ENCODE peak calls at places on chromosomes 16 and 17, in seven cellular contexts. One of them, this sample, is unnamed.

GRCh38 chr17:45091778-45092425 is 30.8 kb downstream of the NMT1 start:
- DNase-seq in PC-9: peak; percentile 55
- DNase-seq in mesendoderm: no peak
- DNase-seq in A549: peak; percentile 57
- DNase-seq in neural progenitor cell: no peak
- DNase-seq in cardiac muscle cell: peak; percentile 32
- DNase-seq in adrenal gland: no peak
- DNase-seq in this sample: no peak

GRCh38 chr16:85435298-85435697 is 177.8 kb upstream of the GSE1 start:
- DNase-seq in neural progenitor cell: peak; percentile 53
- DNase-seq in A549: no peak
- DNase-seq in PC-9: no peak
- DNase-seq in mesendoderm: no peak
- DNase-seq in cardiac muscle cell: no peak
- DNase-seq in adrenal gland: no peak
- DNase-seq in this sample: no peak

GRCh38 chr17:4324463-4324862 is 42.0 kb downstream of the UBE2G1 start:
- DNase-seq in A549: no peak
- DNase-seq in mesendoderm: no peak
- DNase-seq in PC-9: no peak
- DNase-seq in cardiac muscle cell: no peak
- DNase-seq in neural progenitor cell: no peak
- DNase-seq in adrenal gland: no peak
- DNase-seq in this sample: no peak

GRCh38 chr17:61285483-61286320 is 113.9 kb upstream of the TBX2 start:
- DNase-seq in A549: no peak
- DNase-seq in PC-9: no peak
- DNase-seq in mesendoderm: peak; percentile 91
- DNase-seq in adrenal gland: no peak
- DNase-seq in neural progenitor cell: peak; percentile 57
- DNase-seq in cardiac muscle cell: peak; percentile 67
- DNase-seq in this sample: no peak

GRCh38 chr17:70699408-70699807 is 530.1 kb downstream of the KCNJ2 start:
- DNase-seq in neural progenitor cell: no peak
- DNase-seq in PC-9: no peak
- DNase-seq in cardiac muscle cell: no peak
- DNase-seq in mesendoderm: no peak
- DNase-seq in adrenal gland: no peak
- DNase-seq in A549: no peak
- DNase-seq in this sample: no peak

GRCh38 chr17:45907720-45908395 is 13.5 kb downstream of the MAPT start:
- DNase-seq in mesendoderm: no peak
- DNase-seq in A549: no peak
- DNase-seq in cardiac muscle cell: no peak
- DNase-seq in adrenal gland: no peak
- DNase-seq in neural progenitor cell: no peak
- DNase-seq in PC-9: no peak
- DNase-seq in this sample: no peak

GRCh38 chr17:56908061-56908542 is 5.7 kb downstream of the TRIM25 start:
- DNase-seq in adrenal gland: peak; percentile 57
- DNase-seq in mesendoderm: no peak
- DNase-seq in cardiac muscle cell: no peak
- DNase-seq in PC-9: no peak
- DNase-seq in A549: peak; percentile 53
- DNase-seq in neural progenitor cell: no peak
- DNase-seq in this sample: no peak

GRCh38 chr16:88941051-88941932 is 35.7 kb downstream of the CBFA2T3 start:
- DNase-seq in PC-9: no peak
- DNase-seq in neural progenitor cell: peak; percentile 68
- DNase-seq in adrenal gland: peak; percentile 66
- DNase-seq in cardiac muscle cell: no peak
- DNase-seq in A549: no peak
- DNase-seq in mesendoderm: no peak
- DNase-seq in this sample: no peak

GRCh38 chr17:2282297-2282873 is 21.2 kb downstream of the SMG6 start:
- DNase-seq in PC-9: peak; percentile 56
- DNase-seq in A549: peak; percentile 78
- DNase-seq in adrenal gland: no peak
- DNase-seq in neural progenitor cell: peak; percentile 63
- DNase-seq in mesendoderm: peak; percentile 81
- DNase-seq in cardiac muscle cell: peak; percentile 89
- DNase-seq in this sample: no peak

GRCh38 chr16:46730126-46730525 is 18.0 kb downstream of the MYLK3 start:
- DNase-seq in PC-9: no peak
- DNase-seq in A549: no peak
- DNase-seq in mesendoderm: no peak
- DNase-seq in cardiac muscle cell: no peak
- DNase-seq in adrenal gland: no peak
- DNase-seq in neural progenitor cell: no peak
- DNase-seq in this sample: no peak

GRCh38 chr16:86508947-86509758 is 1.2 kb upstream of the FOXF1 start:
- DNase-seq in mesendoderm: peak; percentile 59
- DNase-seq in cardiac muscle cell: peak; percentile 77
- DNase-seq in neural progenitor cell: peak; percentile 80
- DNase-seq in PC-9: no peak
- DNase-seq in adrenal gland: no peak
- DNase-seq in A549: peak; percentile 41
- DNase-seq in this sample: peak; percentile 92

GRCh38 chr16:30370444-30371247 is at the start of gene TBC1D10B:
- DNase-seq in mesendoderm: peak; percentile 100
- DNase-seq in adrenal gland: peak; percentile 99
- DNase-seq in cardiac muscle cell: peak; percentile 100
- DNase-seq in neural progenitor cell: peak; percentile 100
- DNase-seq in PC-9: peak; percentile 100
- DNase-seq in A549: peak; percentile 100
- DNase-seq in this sample: peak; percentile 100

GRCh38 chr17:4810696-4811289 is 3.8 kb downstream of the PLD2 start:
- DNase-seq in A549: no peak
- DNase-seq in adrenal gland: no peak
- DNase-seq in mesendoderm: no peak
- DNase-seq in cardiac muscle cell: no peak
- DNase-seq in neural progenitor cell: peak; percentile 13
- DNase-seq in PC-9: no peak
- DNase-seq in this sample: no peak

GRCh38 chr17:39082482-39082881 is 69.0 kb downstream of the PLXDC1 start:
- DNase-seq in adrenal gland: no peak
- DNase-seq in cardiac muscle cell: peak; percentile 85
- DNase-seq in A549: no peak
- DNase-seq in PC-9: no peak
- DNase-seq in mesendoderm: no peak
- DNase-seq in neural progenitor cell: no peak
- DNase-seq in this sample: no peak

GRCh38 chr16:50740747-50741146 is 1.1 kb upstream of the CYLD start:
- DNase-seq in adrenal gland: no peak
- DNase-seq in neural progenitor cell: no peak
- DNase-seq in PC-9: no peak
- DNase-seq in mesendoderm: no peak
- DNase-seq in cardiac muscle cell: no peak
- DNase-seq in A549: no peak
- DNase-seq in this sample: no peak

GRCh38 chr16:3059041-3059722 is 6.3 kb upstream of the IL32 start:
- DNase-seq in neural progenitor cell: peak; percentile 98
- DNase-seq in adrenal gland: peak; percentile 89
- DNase-seq in cardiac muscle cell: peak; percentile 93
- DNase-seq in PC-9: peak; percentile 71
- DNase-seq in mesendoderm: peak; percentile 94
- DNase-seq in A549: peak; percentile 84
- DNase-seq in this sample: peak; percentile 96
- H3K4me1 ChIP-seq in neural progenitor cell: peaks cover 4% of the 10 kb centered on the region
- H3K4me1 ChIP-seq in adrenal gland: peaks cover 17% of the 10 kb centered on the region
- H3K4me1 ChIP-seq in cardiac muscle cell: no peaks in the 10 kb centered on the region
- H3K4me1 ChIP-seq in PC-9: peaks cover 10% of the 10 kb centered on the region
- H3K4me1 ChIP-seq in mesendoderm: no peaks in the 10 kb centered on the region
- H3K4me1 ChIP-seq in A549: peaks cover 10% of the 10 kb centered on the region
- H3K4me1 ChIP-seq in this sample: peaks cover 13% of the 10 kb centered on the region

GRCh38 chr16:56636616-56637413 is 1.7 kb upstream of the MT1A start:
- DNase-seq in A549: no peak
- DNase-seq in cardiac muscle cell: no peak
- DNase-seq in mesendoderm: no peak
- DNase-seq in neural progenitor cell: no peak
- DNase-seq in adrenal gland: no peak
- DNase-seq in PC-9: peak; percentile 75
- DNase-seq in this sample: no peak

GRCh38 chr16:56633535-56633934 is 1.1 kb downstream of the MT1M start:
- DNase-seq in PC-9: no peak
- DNase-seq in adrenal gland: no peak
- DNase-seq in A549: no peak
- DNase-seq in neural progenitor cell: no peak
- DNase-seq in mesendoderm: no peak
- DNase-seq in cardiac muscle cell: no peak
- DNase-seq in this sample: no peak

GRCh38 chr16:56632848-56633365 is 448 bp downstream of the MT1M start:
- DNase-seq in cardiac muscle cell: no peak
- DNase-seq in neural progenitor cell: no peak
- DNase-seq in PC-9: no peak
- DNase-seq in A549: no peak
- DNase-seq in mesendoderm: no peak
- DNase-seq in adrenal gland: no peak
- DNase-seq in this sample: no peak

GRCh38 chr16:56635441-56635967 is 3.0 kb upstream of the MT1A start:
- DNase-seq in A549: no peak
- DNase-seq in adrenal gland: no peak
- DNase-seq in neural progenitor cell: no peak
- DNase-seq in cardiac muscle cell: no peak
- DNase-seq in mesendoderm: no peak
- DNase-seq in PC-9: no peak
- DNase-seq in this sample: no peak

DNA sequence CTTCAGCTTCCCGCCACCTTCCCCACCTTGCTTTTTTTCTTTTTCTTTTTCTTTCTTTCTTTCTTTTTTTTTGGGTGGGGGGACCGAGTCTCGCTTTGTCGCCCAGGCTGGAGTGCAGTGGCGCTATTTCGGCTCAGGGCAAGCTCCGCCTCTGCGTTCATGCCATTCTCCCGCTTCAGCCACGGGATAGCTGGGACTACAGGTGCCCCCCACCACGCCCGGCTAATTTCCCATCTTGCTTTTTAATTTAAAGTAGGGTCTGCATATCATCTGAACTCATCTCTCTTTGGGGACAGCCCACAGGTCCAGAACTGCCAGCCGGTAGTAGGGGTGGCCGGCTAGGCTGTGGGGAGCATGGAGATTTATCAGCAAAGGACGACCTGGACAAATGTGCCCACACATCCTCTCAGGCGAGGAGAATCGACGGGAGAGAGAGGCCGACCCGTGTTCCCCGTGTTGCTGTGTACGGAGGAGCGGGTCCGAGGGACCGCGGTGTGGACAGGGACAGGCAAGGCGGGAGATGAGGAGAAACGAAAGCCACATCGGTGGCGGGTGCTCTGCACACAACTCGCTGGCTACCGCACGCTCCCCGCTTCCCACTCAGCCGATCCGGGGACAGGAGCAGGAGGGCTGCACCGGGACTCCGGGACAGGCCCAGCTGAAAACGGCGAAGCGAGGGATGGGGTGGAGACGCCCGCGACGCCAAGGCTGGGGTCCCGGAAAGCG is 2.4 kb downstream of the MT1M start:
- DNase-seq in adrenal gland: no peak
- DNase-seq in A549: no peak
- DNase-seq in neural progenitor cell: peak; percentile 42
- DNase-seq in PC-9: no peak
- DNase-seq in cardiac muscle cell: no peak
- DNase-seq in mesendoderm: no peak
- DNase-seq in this sample: no peak
- H3K4me3 ChIP-seq in adrenal gland: no peak overlapping the region
- H3K4me3 ChIP-seq in A549: no peak overlapping the region
- H3K4me3 ChIP-seq in neural progenitor cell: peak overlapping the region; percentile 19
- H3K4me3 ChIP-seq in PC-9: no peak overlapping the region
- H3K4me3 ChIP-seq in cardiac muscle cell: no peak overlapping the region
- H3K4me3 ChIP-seq in mesendoderm: no peak overlapping the region
- H3K4me3 ChIP-seq in this sample: no peak overlapping the region

DNA sequence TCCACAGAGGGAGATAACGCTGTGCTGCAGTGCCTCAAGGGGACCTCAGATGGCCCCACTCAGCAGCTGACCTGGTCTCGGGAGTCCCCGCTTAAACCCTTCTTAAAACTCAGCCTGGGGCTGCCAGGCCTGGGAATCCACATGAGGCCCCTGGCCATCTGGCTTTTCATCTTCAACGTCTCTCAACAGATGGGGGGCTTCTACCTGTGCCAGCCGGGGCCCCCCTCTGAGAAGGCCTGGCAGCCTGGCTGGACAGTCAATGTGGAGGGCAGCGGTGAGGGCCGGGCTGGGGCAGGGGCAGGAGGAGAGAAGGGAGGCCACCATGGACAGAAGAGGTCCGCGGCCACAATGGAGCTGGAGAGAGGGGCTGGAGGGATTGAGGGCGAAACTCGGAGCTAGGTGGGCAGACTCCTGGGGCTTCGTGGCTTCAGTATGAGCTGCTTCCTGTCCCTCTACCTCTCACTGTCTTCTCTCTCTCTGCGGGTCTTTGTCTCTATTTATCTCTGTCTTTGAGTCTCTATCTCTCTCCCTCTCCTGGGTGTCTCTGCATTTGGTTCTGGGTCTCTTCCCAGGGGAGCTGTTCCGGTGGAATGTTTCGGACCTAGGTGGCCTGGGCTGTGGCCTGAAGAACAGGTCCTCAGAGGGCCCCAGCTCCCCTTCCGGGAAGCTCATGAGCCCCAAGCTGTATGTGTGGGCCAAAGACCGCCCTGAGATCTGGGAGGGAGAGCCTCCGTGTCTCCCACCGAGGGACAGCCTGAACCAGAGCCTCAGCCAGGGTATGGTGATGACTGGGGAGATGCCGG is 769 bp downstream of the CD19 start:
- DNase-seq in PC-9: no peak
- DNase-seq in cardiac muscle cell: no peak
- DNase-seq in neural progenitor cell: no peak
- DNase-seq in adrenal gland: no peak
- DNase-seq in mesendoderm: no peak
- DNase-seq in A549: no peak
- DNase-seq in this sample: no peak
- H3K4me1 ChIP-seq in PC-9: no peaks in the 10 kb centered on the region
- H3K4me1 ChIP-seq in cardiac muscle cell: peaks cover 5% of the 10 kb centered on the region
- H3K4me1 ChIP-seq in neural progenitor cell: peaks cover 8% of the 10 kb centered on the region
- H3K4me1 ChIP-seq in adrenal gland: no peaks in the 10 kb centered on the region
- H3K4me1 ChIP-seq in mesendoderm: no peaks in the 10 kb centered on the region
- H3K4me1 ChIP-seq in A549: no peaks in the 10 kb centered on the region
- H3K4me1 ChIP-seq in this sample: no peaks in the 10 kb centered on the region

GRCh38 chr16:17058471-17058870 is 412.3 kb downstream of the XYLT1 start:
- DNase-seq in adrenal gland: no peak
- DNase-seq in mesendoderm: no peak
- DNase-seq in A549: no peak
- DNase-seq in cardiac muscle cell: no peak
- DNase-seq in PC-9: no peak
- DNase-seq in neural progenitor cell: no peak
- DNase-seq in this sample: no peak

GRCh38 chr16:17062676-17063075 is 408.1 kb downstream of the XYLT1 start:
- DNase-seq in PC-9: no peak
- DNase-seq in cardiac muscle cell: no peak
- DNase-seq in neural progenitor cell: no peak
- DNase-seq in A549: no peak
- DNase-seq in mesendoderm: no peak
- DNase-seq in adrenal gland: no peak
- DNase-seq in this sample: no peak

GRCh38 chr16:17061326-17061725 is 409.4 kb downstream of the XYLT1 start:
- DNase-seq in mesendoderm: no peak
- DNase-seq in cardiac muscle cell: no peak
- DNase-seq in neural progenitor cell: no peak
- DNase-seq in PC-9: no peak
- DNase-seq in A549: no peak
- DNase-seq in adrenal gland: no peak
- DNase-seq in this sample: no peak

GRCh38 chr16:17067882-17068281 is 402.9 kb downstream of the XYLT1 start:
- DNase-seq in mesendoderm: no peak
- DNase-seq in adrenal gland: no peak
- DNase-seq in neural progenitor cell: no peak
- DNase-seq in A549: no peak
- DNase-seq in cardiac muscle cell: no peak
- DNase-seq in PC-9: no peak
- DNase-seq in this sample: no peak

GRCh38 chr16:17063156-17063555 is 407.6 kb downstream of the XYLT1 start:
- DNase-seq in adrenal gland: no peak
- DNase-seq in cardiac muscle cell: no peak
- DNase-seq in PC-9: no peak
- DNase-seq in neural progenitor cell: no peak
- DNase-seq in A549: no peak
- DNase-seq in mesendoderm: no peak
- DNase-seq in this sample: no peak
- H3K4me3 ChIP-seq in adrenal gland: no peak overlapping the region
- H3K4me3 ChIP-seq in cardiac muscle cell: no peak overlapping the region
- H3K4me3 ChIP-seq in PC-9: no peak overlapping the region
- H3K4me3 ChIP-seq in neural progenitor cell: no peak overlapping the region
- H3K4me3 ChIP-seq in A549: no peak overlapping the region
- H3K4me3 ChIP-seq in mesendoderm: no peak overlapping the region
- H3K4me3 ChIP-seq in this sample: no peak overlapping the region